ENCODE peak calls at places on chromosomes 11 and 22, in four cellular contexts. P is GM12878, W is K562, D is H1. U is an unnamed sample.
A peak's percentile ranks its signal among the peaks of the same experiment; 100 is the strongest.

GRCh38 chr22:38657248-38657909 is 941 bp downstream of the CBY1 start:
- DNase-seq in W (no peak), P (no peak), D (no peak), U (no peak)

GRCh38 chr11:108474664-108475485 is 7.5 kb upstream of the C11orf65 start:
- DNase-seq in W (no peak), D (no peak), P (no peak), U (no peak)

GRCh38 chr11:112453601-112454577 is 193.2 kb upstream of the PLET1 start:
- DNase-seq in D (peak; percentile 10), W (peak; percentile 78), P (no peak), U (peak; percentile 34)

GRCh38 chr11:6319001-6319878 is 1.1 kb downstream of the CAVIN3 start:
- DNase-seq in D (no peak), P (no peak), W (no peak), U (no peak)

GRCh38 chr11:90476442-90477007 is 253.7 kb upstream of the CHORDC1 start:
- DNase-seq in D (peak; percentile 38), W (no peak), P (peak; percentile 8), U (peak; percentile 21)

GRCh38 chr11:107821199-107821926 is 37.2 kb downstream of the SLC35F2 start:
- DNase-seq in P (no peak), W (no peak), D (no peak), U (no peak)

GRCh38 chr11:117882539-117882938 is 6.1 kb upstream of the FXYD6 start:
- DNase-seq in W (no peak), P (no peak), D (no peak), U (no peak)

GRCh38 chr11:71112454-71112853 is 139.9 kb downstream of the SHANK2 start:
- DNase-seq in D (no peak), P (no peak), W (no peak), U (no peak)

GRCh38 chr22:40058265-40058664 is 63.5 kb downstream of the FAM83F start:
- DNase-seq in W (no peak), P (no peak), D (no peak), U (no peak)

GRCh38 chr11:100980156-100980555 is 149.5 kb downstream of the PGR start:
- DNase-seq in W (no peak), P (no peak), D (no peak), U (no peak)

GRCh38 chr11:85822814-85823213 is 11.9 kb upstream of the SYTL2 start:
- DNase-seq in D (no peak), P (no peak), W (no peak), U (no peak)

GRCh38 chr11:1176224-1177019 is 18.7 kb downstream of the MUC5AC start:
- DNase-seq in P (no peak), W (no peak), D (no peak), U (no peak)

GRCh38 chr11:113664069-113664980 is 41.8 kb downstream of the TMPRSS5 start:
- DNase-seq in D (no peak), W (peak; percentile 49), P (no peak), U (peak; percentile 7)

GRCh38 chr11:61635787-61636186 is 44.4 kb upstream of the DAGLA start:
- DNase-seq in D (no peak), W (no peak), P (no peak), U (no peak)

GRCh38 chr22:23263651-23264555 is 83.6 kb downstream of the BCR start:
- DNase-seq in D (no peak), W (no peak), P (no peak), U (no peak)

GRCh38 chr11:58933661-58934060 is 5.6 kb upstream of the GLYATL1 start:
- DNase-seq in D (no peak), W (no peak), P (no peak), U (no peak)

GRCh38 chr11:2158291-2158737 is 2.7 kb downstream of the INS start:
- DNase-seq in P (no peak), D (no peak), W (no peak), U (no peak)

GRCh38 chr11:11148104-11148509 is 204.9 kb downstream of the CSNK2A3 start:
- DNase-seq in P (no peak), W (no peak), D (peak; percentile 73), U (no peak)

GRCh38 chr11:21472256-21472655 is 720.6 kb upstream of the ANO5 start:
- DNase-seq in D (no peak), P (no peak), W (no peak), U (no peak)

GRCh38 chr11:69906453-69906907 is 87.3 kb upstream of the FGF3 start:
- DNase-seq in P (no peak), W (no peak), D (no peak), U (no peak)

GRCh38 chr11:116312560-116313340 is 460.0 kb downstream of the BUD13 start:
- DNase-seq in D (no peak), P (no peak), W (no peak), U (no peak)

GRCh38 chr11:44243633-44244343 is 66.2 kb downstream of the ALX4 start:
- DNase-seq in P (no peak), D (peak; percentile 56), W (no peak), U (no peak)

GRCh38 chr11:36142439-36142838 is 146.8 kb downstream of the COMMD9 start:
- DNase-seq in P (no peak), D (no peak), W (no peak), U (no peak)

GRCh38 chr11:132028380-132029240 is 658.2 kb downstream of the NTM start:
- DNase-seq in W (peak; percentile 14), D (no peak), P (no peak), U (no peak)
- TF ChIP-seq EGR1 in W (no peak), D (no peak), P (no peak), U (no peak)

DNA sequence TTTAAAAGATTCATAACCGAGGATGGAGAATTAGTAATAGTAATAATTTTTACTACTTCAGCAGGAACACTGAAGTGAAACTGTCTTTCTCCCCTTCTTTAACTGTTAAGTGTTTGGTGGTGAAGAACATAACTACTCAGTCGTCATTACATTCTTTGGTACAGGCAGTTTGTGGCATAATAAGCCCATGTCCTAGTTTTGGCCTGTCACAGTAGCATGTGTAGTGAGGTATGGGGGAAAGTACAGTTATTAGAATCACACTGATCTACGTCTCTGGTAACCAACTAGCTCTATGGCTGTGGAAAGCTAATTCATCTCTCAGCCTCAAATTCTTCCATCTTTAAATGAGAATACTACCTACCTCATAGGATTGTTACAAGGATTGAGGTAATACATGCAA is 71.8 kb downstream of the RBFOX2 start:
- DNase-seq in D (no peak), W (no peak), P (peak; percentile 2), U (no peak)
- H3K4me1 ChIP-seq in D (peaks cover 2% of the 10 kb centered on the region), W (peaks cover 5% of the 10 kb centered on the region), P (no peaks in the 10 kb centered on the region), U (peaks cover 7% of the 10 kb centered on the region)

GRCh38 chr22:50695421-50696250 is 23.0 kb downstream of the SHANK3 start:
- DNase-seq in D (no peak), P (no peak), W (no peak), U (no peak)
- TF ChIP-seq EGR1 in D (no peak), P (no peak), W (no peak), U (no peak)

GRCh38 chr11:119700536-119701346 is 28.3 kb downstream of the NECTIN1 start:
- DNase-seq in P (no peak), D (no peak), W (no peak), U (no peak)
- H3K4me1 ChIP-seq in P (no peaks in the 10 kb centered on the region), D (peaks cover 18% of the 10 kb centered on the region), W (no peaks in the 10 kb centered on the region), U (peaks cover 28% of the 10 kb centered on the region)

GRCh38 chr11:120096756-120097191 is 41.1 kb downstream of the TRIM29 start:
- DNase-seq in W (peak; percentile 38), P (no peak), D (no peak), U (no peak)
- TF ChIP-seq EGR1 in W (peak; percentile 35), P (no peak), D (no peak), U (no peak)

GRCh38 chr11:34810107-34810562 is 106.0 kb downstream of the APIP start:
- DNase-seq in D (no peak), P (no peak), W (no peak), U (no peak)
- H3K4me1 ChIP-seq in D (no peaks in the 10 kb centered on the region), P (no peaks in the 10 kb centered on the region), W (peaks cover 33% of the 10 kb centered on the region), U (no peaks in the 10 kb centered on the region)

GRCh38 chr11:132052904-132053303 is 682.5 kb downstream of the NTM start:
- DNase-seq in D (no peak), W (no peak), P (no peak), U (no peak)

GRCh38 chr11:132055296-132055695 is 684.9 kb downstream of the NTM start:
- DNase-seq in P (no peak), W (no peak), D (no peak), U (no peak)

GRCh38 chr11:132051704-132052103 is 681.3 kb downstream of the NTM start:
- DNase-seq in P (no peak), D (no peak), W (no peak), U (no peak)

GRCh38 chr11:132056689-132057088 is 686.3 kb downstream of the NTM start:
- DNase-seq in P (no peak), W (no peak), D (no peak), U (no peak)

DNA sequence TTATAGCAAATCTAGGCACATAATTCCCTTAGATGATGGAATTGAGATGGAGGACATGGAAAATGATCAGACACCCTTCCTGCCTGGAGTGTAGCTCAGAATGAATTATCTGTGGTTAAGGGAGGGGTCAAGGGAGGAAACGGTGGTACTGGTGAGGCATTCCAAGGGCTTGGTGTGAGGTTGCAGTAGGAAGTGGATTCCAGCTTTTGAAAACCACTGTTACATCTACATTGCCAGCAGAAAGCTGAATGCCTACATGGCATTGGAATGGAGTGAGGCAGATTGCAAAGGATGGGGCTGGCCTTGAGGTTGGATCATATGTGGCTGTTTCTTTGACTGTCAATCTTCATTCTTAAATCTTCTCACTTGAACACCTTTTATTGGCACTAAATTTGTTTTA is 684.4 kb downstream of the NTM start:
- DNase-seq in P (no peak), D (no peak), W (no peak), U (no peak)
- TF ChIP-seq EGR1 in P (no peak), D (no peak), W (no peak), U (no peak)

GRCh38 chr11:126466288-126467045 is 111.0 kb downstream of the ST3GAL4 start:
- DNase-seq in D (no peak), P (no peak), W (no peak), U (no peak)
- H3K4me1 ChIP-seq in D (peaks cover 4% of the 10 kb centered on the region), P (peaks cover 20% of the 10 kb centered on the region), W (no peaks in the 10 kb centered on the region), U (no peaks in the 10 kb centered on the region)

DNA sequence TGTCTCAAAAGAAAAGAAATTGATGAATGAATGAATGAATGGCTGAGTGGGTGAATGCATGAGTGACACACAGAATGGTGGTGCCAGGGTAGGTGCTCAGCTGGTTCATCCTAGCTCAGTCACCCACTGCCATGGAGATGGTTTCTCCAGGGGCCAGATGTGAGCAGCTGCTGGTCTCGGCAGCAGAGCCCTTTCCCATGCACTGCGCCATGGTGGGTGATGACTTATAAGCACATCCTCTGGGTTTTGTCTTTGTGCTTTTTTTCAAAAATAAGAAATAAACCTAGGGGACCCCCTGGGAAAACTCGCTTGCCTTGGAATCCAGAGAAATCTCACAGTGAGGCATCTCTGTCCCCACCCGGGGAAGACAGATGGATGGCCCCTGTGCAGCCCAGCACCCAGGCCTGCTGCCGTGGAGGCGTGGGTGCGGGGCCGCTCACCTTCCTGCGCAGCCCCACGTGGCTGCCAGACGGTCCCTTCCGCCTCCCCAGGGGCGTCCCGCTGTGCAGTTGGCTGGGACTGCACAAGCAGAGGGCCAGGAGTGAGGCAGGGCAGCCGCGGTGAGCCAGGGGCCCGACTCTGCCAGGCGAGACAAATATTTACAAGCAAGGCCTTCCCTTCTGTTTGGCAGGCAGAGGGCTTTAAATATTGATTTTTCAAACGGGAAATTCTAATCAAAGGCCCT is 24.2 kb downstream of the MPPED1 start:
- DNase-seq in W (no peak), D (no peak), P (no peak), U (no peak)
- TF ChIP-seq EGR1 in W (no peak), D (no peak), P (no peak), U (no peak)